ENCODE peak calls at places on chromosome 3, in four cellular contexts. S is GM12878, B is K562, P is foreskin fibroblast. Q is an unnamed sample.

GRCh38 chr3:79040701-79041100 is 727.1 kb downstream of the ROBO1 start:
- DNase-seq in S (no peak), B (no peak), P (peak; percentile 73), Q (no peak)

GRCh38 chr3:12299026-12299425 is 10.2 kb downstream of the PPARG start:
- DNase-seq in S (no peak), B (no peak), P (no peak), Q (no peak)

GRCh38 chr3:33004961-33005360 is 53.5 kb downstream of the CCR4 start:
- DNase-seq in S (no peak), B (no peak), P (no peak), Q (no peak)

GRCh38 chr3:108322352-108322751 is 26.0 kb downstream of the HHLA2 start:
- DNase-seq in S (no peak), B (no peak), P (no peak), Q (no peak)

GRCh38 chr3:126358038-126358815 is 1.0 kb upstream of the KLF15 start:
- DNase-seq in S (no peak), B (no peak), P (no peak), Q (no peak)

GRCh38 chr3:191774485-191774884 is 313.5 kb downstream of the PYDC2 start:
- DNase-seq in S (no peak), B (no peak), P (no peak), Q (no peak)

GRCh38 chr3:149385617-149386298 is 8.3 kb upstream of the TM4SF1 start:
- DNase-seq in S (no peak), B (no peak), P (no peak), Q (no peak)

GRCh38 chr3:170117134-170117533 is 64.4 kb downstream of the PHC3 start:
- DNase-seq in S (no peak), B (peak; percentile 25), P (no peak), Q (no peak)

GRCh38 chr3:87359807-87360206 is 83.4 kb upstream of the POU1F1 start:
- DNase-seq in S (no peak), B (no peak), P (no peak), Q (no peak)

GRCh38 chr3:50655009-50655830 is 19.5 kb upstream of the DOCK3 start:
- DNase-seq in S (no peak), B (no peak), P (peak; percentile 34), Q (no peak)

GRCh38 chr3:123521179-123521969 is 63.5 kb downstream of the HACD2 start:
- DNase-seq in S (no peak), B (no peak), P (no peak), Q (no peak)

GRCh38 chr3:190645932-190646331 is 132.0 kb downstream of the IL1RAP start:
- DNase-seq in S (no peak), B (no peak), P (no peak), Q (no peak)

GRCh38 chr3:193861036-193861435 is 268.0 kb downstream of the OPA1 start:
- DNase-seq in S (no peak), B (no peak), P (no peak), Q (no peak)

GRCh38 chr3:126294211-126294801 is 62.9 kb downstream of the KLF15 start:
- DNase-seq in S (no peak), B (no peak), P (no peak), Q (no peak)

GRCh38 chr3:193560870-193561269 is 6.2 kb upstream of the ATP13A4 start:
- DNase-seq in S (no peak), B (no peak), P (no peak), Q (peak; percentile 28)

GRCh38 chr3:160735801-160736200 is 20.2 kb upstream of the PPM1L start:
- DNase-seq in S (no peak), B (no peak), P (no peak), Q (no peak)

GRCh38 chr3:189276481-189277190 is 104.9 kb downstream of the TPRG1 start:
- DNase-seq in S (no peak), B (no peak), P (peak; percentile 51), Q (no peak)

GRCh38 chr3:189342811-189343210 is 171.0 kb downstream of the TPRG1 start:
- DNase-seq in S (no peak), B (no peak), P (no peak), Q (no peak)

GRCh38 chr3:143830063-143830462 is 18.2 kb downstream of the SLC9A9 start:
- DNase-seq in S (no peak), B (no peak), P (no peak), Q (no peak)

GRCh38 chr3:126152931-126153694 is 27.3 kb downstream of the ALDH1L1 start:
- DNase-seq in S (no peak), B (no peak), P (no peak), Q (no peak)

GRCh38 chr3:192916455-192917257 is 1.0 kb downstream of the MB21D2 start:
- DNase-seq in S (no peak), B (peak; percentile 11), P (peak; percentile 63), Q (peak; percentile 52)

GRCh38 chr3:139718415-139718814 is 40.6 kb upstream of the NMNAT3 start:
- DNase-seq in S (no peak), B (peak; percentile 11), P (no peak), Q (peak; percentile 69)

GRCh38 chr3:172194702-172195392 is 155.5 kb downstream of the FNDC3B start:
- DNase-seq in S (no peak), B (no peak), P (no peak), Q (peak; percentile 9)

GRCh38 chr3:75631541-75631940 is 32.6 kb upstream of the FRG2C start:
- DNase-seq in S (no peak), B (no peak), P (no peak), Q (no peak)

GRCh38 chr3:140731440-140732119 is 53.7 kb downstream of the TRIM42 start:
- DNase-seq in S (no peak), B (no peak), P (no peak), Q (no peak)

GRCh38 chr3:8595252-8595934 is 49.2 kb downstream of the SSUH2 start:
- DNase-seq in S (no peak), B (no peak), P (no peak), Q (no peak)

GRCh38 chr3:157081681-157082210 is 78.2 kb downstream of the CCNL1 start:
- DNase-seq in S (no peak), B (peak; percentile 87), P (peak; percentile 95), Q (peak; percentile 92)

GRCh38 chr3:142931222-142931621 is 32.3 kb downstream of the PAQR9 start:
- DNase-seq in S (no peak), B (no peak), P (no peak), Q (peak; percentile 43)

GRCh38 chr3:130761730-130762311 is 15.2 kb upstream of the PIK3R4 start:
- DNase-seq in S (no peak), B (no peak), P (no peak), Q (no peak)

GRCh38 chr3:143024351-143024960 is 23.1 kb downstream of the U2SURP start:
- DNase-seq in S (no peak), B (no peak), P (no peak), Q (no peak)

GRCh38 chr3:50523170-50523865 is 19.9 kb upstream of the CACNA2D2 start:
- DNase-seq in S (no peak), B (no peak), P (no peak), Q (no peak)

GRCh38 chr3:113423699-113424098 is 17.6 kb downstream of the CFAP44 start:
- DNase-seq in S (peak; percentile 76), B (no peak), P (no peak), Q (no peak)

GRCh38 chr3:184320099-184320445 is 5.7 kb downstream of the EIF4G1 start:
- DNase-seq in S (no peak), B (peak; percentile 49), P (peak; percentile 97), Q (peak; percentile 92)
- TF ChIP-seq CTCF in S (no peak), B (no peak), P (no peak), Q (no peak)

GRCh38 chr3:177150970-177151627 is 46.2 kb downstream of the TBL1XR1 start:
- DNase-seq in S (peak; percentile 48), B (no peak), P (peak; percentile 71), Q (no peak)
- H3K4me3 ChIP-seq in S (peak overlapping the region; percentile 4), B (no peak overlapping the region), P (no peak overlapping the region), Q (no peak overlapping the region)

GRCh38 chr3:61940241-61940640 is 378.9 kb downstream of the PTPRG start:
- DNase-seq in S (no peak), B (no peak), P (no peak), Q (no peak)

GRCh38 chr3:61938878-61939549 is 377.6 kb downstream of the PTPRG start:
- DNase-seq in S (no peak), B (no peak), P (no peak), Q (no peak)

GRCh38 chr3:61932499-61932898 is 371.1 kb downstream of the PTPRG start:
- DNase-seq in S (no peak), B (no peak), P (no peak), Q (no peak)

GRCh38 chr3:61935819-61936218 is 374.4 kb downstream of the PTPRG start:
- DNase-seq in S (no peak), B (no peak), P (no peak), Q (no peak)

DNA sequence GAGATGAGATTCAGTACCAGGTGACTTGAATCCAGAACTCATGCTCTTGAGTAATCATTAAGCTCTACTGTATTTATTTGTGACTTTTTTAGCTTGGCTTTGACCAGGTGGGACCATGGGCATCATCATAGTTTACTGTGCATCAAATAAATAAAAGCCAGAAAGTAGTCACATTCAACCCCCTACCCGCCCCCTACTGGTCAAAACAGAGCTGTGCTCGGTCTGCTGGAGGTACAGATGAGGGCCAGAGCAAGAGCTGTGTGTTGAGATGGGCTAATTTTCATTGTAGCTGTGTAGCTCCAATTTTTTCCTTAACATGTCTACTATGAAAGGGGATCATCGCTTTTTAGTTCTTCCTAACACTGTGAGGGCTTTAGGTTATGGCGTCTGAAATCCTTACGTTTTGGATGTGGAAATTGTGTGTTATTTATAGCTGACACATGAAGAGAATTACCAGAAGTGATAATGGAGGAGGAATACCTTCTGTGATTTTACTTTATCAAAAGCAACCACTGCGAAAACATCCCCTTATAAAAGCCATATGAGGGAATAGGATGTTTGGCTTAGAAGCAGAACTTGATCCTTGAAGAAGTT is 375.1 kb downstream of the PTPRG start:
- DNase-seq in S (no peak), B (peak; percentile 38), P (no peak), Q (peak; percentile 58)
- TF ChIP-seq CTCF in S (peak; percentile 51), B (peak; percentile 12), P (peak; percentile 59), Q (peak; percentile 85)

GRCh38 chr3:23129817-23130216 is 73.3 kb upstream of the UBE2E2 start:
- DNase-seq in S (no peak), B (no peak), P (peak; percentile 10), Q (no peak)
- H3K4me3 ChIP-seq in S (no peak overlapping the region), B (no peak overlapping the region), P (peak overlapping the region; percentile 30), Q (no peak overlapping the region)

Q was measured in BE2C.